ENCODE peak calls at places on chromosomes 16 and 17, in eight cellular contexts. Z is upper lobe of right lung; E is heart left ventricle; K is CD8-positive, alpha-beta memory T cell; X is CD4-positive, alpha-beta T cell; H is CD8-positive, alpha-beta T cell; B is HCT116; A is AG04450. D is an unnamed sample.

GRCh38 chr16:53611151-53611802 is 92.4 kb downstream of the RPGRIP1L start:
- DNase-seq in Z (no peak), E (no peak), K (no peak), X (no peak), H (no peak), B (no peak), A (no peak), D (no peak)

GRCh38 chr17:11182430-11182829 is 58.6 kb upstream of the SHISA6 start:
- DNase-seq in Z (no peak), E (no peak), K (no peak), X (no peak), H (no peak), B (no peak), A (no peak), D (no peak)

GRCh38 chr17:5854871-5855554 is 215.2 kb upstream of the WSCD1 start:
- DNase-seq in Z (no peak), E (no peak), K (no peak), X (no peak), H (no peak), B (no peak), A (no peak), D (no peak)

GRCh38 chr17:72997559-72997958 is 94.9 kb downstream of the SLC39A11 start:
- DNase-seq in Z (no peak), E (no peak), K (no peak), X (no peak), H (no peak), B (no peak), A (no peak), D (no peak)

GRCh38 chr17:80920406-80920805 is 71.2 kb upstream of the CHMP6 start:
- DNase-seq in Z (peak; percentile 51), E (no peak), K (no peak), X (no peak), H (no peak), B (no peak), A (no peak), D (no peak)

GRCh38 chr16:4307215-4308037 is 8.4 kb upstream of the GLIS2 start:
- DNase-seq in Z (peak; percentile 99), E (peak; percentile 95), K (peak; percentile 97), X (peak; percentile 94), H (peak; percentile 90), B (peak; percentile 92), A (peak; percentile 88), D (peak; percentile 95)

GRCh38 chr16:88672776-88673175 is 9.9 kb upstream of the MVD start:
- DNase-seq in Z (no peak), E (no peak), K (no peak), X (no peak), H (no peak), B (peak; percentile 39), A (no peak), D (no peak)

GRCh38 chr17:65139045-65139764 is 2.0 kb downstream of the RGS9 start:
- DNase-seq in Z (no peak), E (no peak), K (no peak), X (no peak), H (no peak), B (no peak), A (no peak), D (no peak)

GRCh38 chr16:74468807-74469511 is 47.7 kb upstream of the CLEC18B start:
- DNase-seq in Z (no peak), E (no peak), K (no peak), X (no peak), H (no peak), B (no peak), A (no peak), D (no peak)

GRCh38 chr16:3192476-3193019 is 4.5 kb downstream of the OR1F1 start:
- DNase-seq in Z (no peak), E (no peak), K (no peak), X (no peak), H (no peak), B (no peak), A (no peak), D (no peak)

GRCh38 chr16:54203384-54203783 is 83.2 kb downstream of the IRX3 start:
- DNase-seq in Z (no peak), E (no peak), K (no peak), X (no peak), H (no peak), B (no peak), A (no peak), D (no peak)

GRCh38 chr16:74480150-74481029 is 59.1 kb upstream of the CLEC18B start:
- DNase-seq in Z (no peak), E (peak; percentile 19), K (no peak), X (no peak), H (no peak), B (peak; percentile 71), A (no peak), D (peak; percentile 86)

DNA sequence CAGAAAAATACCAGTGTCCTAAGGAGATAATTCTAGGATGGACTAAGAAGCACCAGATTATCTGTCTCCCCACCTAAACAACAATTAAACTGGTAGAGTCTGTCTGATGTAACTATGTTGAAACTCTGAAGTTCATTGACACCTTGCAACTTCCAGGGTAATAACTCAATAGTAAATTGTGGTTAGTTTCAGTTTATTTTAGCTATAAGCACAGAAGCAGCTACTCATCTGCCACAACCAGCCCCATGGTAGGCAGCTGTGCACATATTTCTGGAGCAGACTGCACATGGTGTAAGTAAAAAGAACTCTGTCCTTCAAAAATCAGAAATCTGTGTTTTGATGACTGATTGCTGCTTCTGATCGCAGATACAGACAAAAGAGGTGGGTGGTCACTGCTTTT is 852.1 kb downstream of the CDH11 start:
- DNase-seq in Z (no peak), E (no peak), K (no peak), X (no peak), H (no peak), B (no peak), A (no peak), D (no peak)
- H3K9me3 ChIP-seq in Z (no peaks in the 10 kb centered on the region), E (peaks cover 16% of the 10 kb centered on the region), K (no peaks in the 10 kb centered on the region), X (no peaks in the 10 kb centered on the region), H (no peaks in the 10 kb centered on the region), B (peaks cover 13% of the 10 kb centered on the region), A (no peaks in the 10 kb centered on the region), D (no peaks in the 10 kb centered on the region)

GRCh38 chr17:79027925-79028491 is 4.0 kb downstream of the C1QTNF1 start:
- DNase-seq in Z (peak; percentile 54), E (no peak), K (no peak), X (no peak), H (no peak), B (no peak), A (no peak), D (no peak)
- H3K27ac ChIP-seq in Z (peak overlapping the region; percentile 77), E (peak overlapping the region; percentile 90), K (no peak overlapping the region), X (no peak overlapping the region), H (no peak overlapping the region), B (peak overlapping the region; percentile 40), A (no peak overlapping the region), D (peak overlapping the region; percentile 68)

GRCh38 chr16:86498155-86498651 is 12.1 kb upstream of the FOXF1 start:
- DNase-seq in Z (no peak), E (no peak), K (no peak), X (no peak), H (no peak), B (no peak), A (no peak), D (no peak)
- H3K27me3 ChIP-seq in Z (peaks cover 97% of the 10 kb centered on the region), E (peaks cover 99% of the 10 kb centered on the region), K (peaks cover 21% of the 10 kb centered on the region), X (peaks cover 88% of the 10 kb centered on the region), H (peaks cover 19% of the 10 kb centered on the region), B (peaks cover 40% of the 10 kb centered on the region), A (no peaks in the 10 kb centered on the region), D (peaks cover 100% of the 10 kb centered on the region)

GRCh38 chr17:41406205-41406604 is 8.8 kb upstream of the KRT31 start:
- DNase-seq in Z (no peak), E (no peak), K (no peak), X (no peak), H (no peak), B (no peak), A (no peak), D (no peak)
- H3K9me3 ChIP-seq in Z (no peaks in the 10 kb centered on the region), E (no peaks in the 10 kb centered on the region), K (no peaks in the 10 kb centered on the region), X (no peaks in the 10 kb centered on the region), H (no peaks in the 10 kb centered on the region), B (no peaks in the 10 kb centered on the region), A (no peaks in the 10 kb centered on the region), D (no peaks in the 10 kb centered on the region)

DNA sequence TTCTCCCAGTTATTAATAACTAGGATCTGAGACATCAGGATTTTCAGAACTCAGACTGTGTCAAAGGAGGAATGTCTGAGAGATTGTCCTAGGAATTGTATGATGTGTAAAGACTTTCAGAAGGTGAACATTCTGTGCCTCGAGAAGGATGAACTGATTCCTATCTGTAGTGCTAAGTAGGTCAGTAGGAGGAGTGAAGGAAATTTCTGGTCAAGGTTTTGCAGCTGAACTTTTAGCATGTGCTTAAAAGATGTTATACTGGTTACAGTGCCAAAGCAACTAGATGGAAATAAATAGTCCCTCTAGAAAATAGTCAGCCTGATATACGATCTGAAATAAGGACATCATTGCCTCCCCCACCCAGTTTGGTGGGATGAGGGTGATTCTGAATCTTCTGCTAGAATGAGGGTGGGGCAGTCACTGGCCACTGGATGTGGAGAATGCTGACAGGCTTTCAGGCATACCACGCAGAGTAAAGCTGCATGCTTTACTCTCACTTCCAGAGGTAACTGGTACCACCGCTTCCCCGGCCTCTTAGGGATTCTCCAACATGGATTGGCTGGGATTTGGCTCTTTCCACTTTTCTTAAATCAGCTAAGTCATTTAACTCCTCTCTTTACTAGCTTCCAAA is 57.2 kb upstream of the VPS4A start:
- DNase-seq in Z (no peak), E (no peak), K (no peak), X (no peak), H (no peak), B (no peak), A (no peak), D (no peak)
- H3K27ac ChIP-seq in Z (peak overlapping the region; percentile 14), E (no peak overlapping the region), K (no peak overlapping the region), X (no peak overlapping the region), H (no peak overlapping the region), B (no peak overlapping the region), A (peak overlapping the region; percentile 31), D (peak overlapping the region; percentile 28)

GRCh38 chr16:49775581-49775980 is 80.3 kb downstream of the ZNF423 start:
- DNase-seq in Z (no peak), E (no peak), K (no peak), X (no peak), H (no peak), B (no peak), A (no peak), D (no peak)
- H3K27me3 ChIP-seq in Z (no peaks in the 10 kb centered on the region), E (no peaks in the 10 kb centered on the region), K (no peaks in the 10 kb centered on the region), X (no peaks in the 10 kb centered on the region), H (no peaks in the 10 kb centered on the region), B (peaks cover 4% of the 10 kb centered on the region), A (no peaks in the 10 kb centered on the region), D (no peaks in the 10 kb centered on the region)

GRCh38 chr17:56667925-56668324 is 74.4 kb downstream of the NOG start:
- DNase-seq in Z (no peak), E (no peak), K (no peak), X (no peak), H (no peak), B (no peak), A (no peak), D (no peak)
- H3K9me3 ChIP-seq in Z (no peaks in the 10 kb centered on the region), E (no peaks in the 10 kb centered on the region), K (no peaks in the 10 kb centered on the region), X (no peaks in the 10 kb centered on the region), H (no peaks in the 10 kb centered on the region), B (no peaks in the 10 kb centered on the region), A (no peaks in the 10 kb centered on the region), D (no peaks in the 10 kb centered on the region)

D was measured in transverse colon.